ENCODE peak calls at places on chromosomes 7 and 10, in six cellular contexts. One of them, this sample, is unnamed. For H3K4me1 and H3K27me3, the result is how much of the 10 kb centered on the place peaks cover.

GRCh38 chr10:13311177-13311575 is 11.3 kb upstream of the PHYH start:
- DNase-seq in SK-N-SH: no peak
- DNase-seq in tibial artery: no peak
- DNase-seq in left ventricle myocardium inferior: no peak
- DNase-seq in neural progenitor cell: no peak
- DNase-seq in astrocyte: peak
- DNase-seq in this sample: no peak

GRCh38 chr10:97686301-97686961 is 610 bp downstream of the AVPI1 start:
- DNase-seq in SK-N-SH: no peak
- DNase-seq in tibial artery: no peak
- DNase-seq in left ventricle myocardium inferior: no peak
- DNase-seq in neural progenitor cell: no peak
- DNase-seq in astrocyte: no peak
- DNase-seq in this sample: no peak

GRCh38 chr7:26436996-26437547 is 145.4 kb downstream of the SNX10 start:
- DNase-seq in SK-N-SH: no peak
- DNase-seq in tibial artery: no peak
- DNase-seq in left ventricle myocardium inferior: no peak
- DNase-seq in neural progenitor cell: no peak
- DNase-seq in astrocyte: no peak
- DNase-seq in this sample: no peak

GRCh38 chr10:70992436-70992835 is 104.1 kb upstream of the PCBD1 start:
- DNase-seq in SK-N-SH: no peak
- DNase-seq in tibial artery: peak
- DNase-seq in left ventricle myocardium inferior: no peak
- DNase-seq in neural progenitor cell: no peak
- DNase-seq in astrocyte: no peak
- DNase-seq in this sample: no peak

GRCh38 chr7:71636329-71636728 is 504.4 kb downstream of the GALNT17 start:
- DNase-seq in SK-N-SH: no peak
- DNase-seq in tibial artery: no peak
- DNase-seq in left ventricle myocardium inferior: no peak
- DNase-seq in neural progenitor cell: no peak
- DNase-seq in astrocyte: peak
- DNase-seq in this sample: no peak

GRCh38 chr7:111499027-111499426 is 63.3 kb downstream of the IMMP2L start:
- DNase-seq in SK-N-SH: no peak
- DNase-seq in tibial artery: no peak
- DNase-seq in left ventricle myocardium inferior: no peak
- DNase-seq in neural progenitor cell: no peak
- DNase-seq in astrocyte: peak
- DNase-seq in this sample: no peak

GRCh38 chr10:116080553-116080952 is 192.5 kb downstream of the GFRA1 start:
- DNase-seq in SK-N-SH: no peak
- DNase-seq in tibial artery: no peak
- DNase-seq in left ventricle myocardium inferior: no peak
- DNase-seq in neural progenitor cell: no peak
- DNase-seq in astrocyte: peak
- DNase-seq in this sample: no peak

GRCh38 chr7:149196705-149197171 is 1.4 kb downstream of the ZNF282 start:
- DNase-seq in SK-N-SH: peak
- DNase-seq in tibial artery: no peak
- DNase-seq in left ventricle myocardium inferior: no peak
- DNase-seq in neural progenitor cell: no peak
- DNase-seq in astrocyte: no peak
- DNase-seq in this sample: peak

GRCh38 chr7:70744414-70744942 is 387.5 kb upstream of the GALNT17 start:
- DNase-seq in SK-N-SH: no peak
- DNase-seq in tibial artery: no peak
- DNase-seq in left ventricle myocardium inferior: no peak
- DNase-seq in neural progenitor cell: no peak
- DNase-seq in astrocyte: no peak
- DNase-seq in this sample: no peak

GRCh38 chr7:82701941-82702340 is 258.4 kb upstream of the CACNA2D1 start:
- DNase-seq in SK-N-SH: no peak
- DNase-seq in tibial artery: no peak
- DNase-seq in left ventricle myocardium inferior: no peak
- DNase-seq in neural progenitor cell: no peak
- DNase-seq in astrocyte: peak
- DNase-seq in this sample: no peak

GRCh38 chr7:17155529-17155928 is 142.9 kb upstream of the AHR start:
- DNase-seq in SK-N-SH: no peak
- DNase-seq in tibial artery: no peak
- DNase-seq in left ventricle myocardium inferior: no peak
- DNase-seq in neural progenitor cell: no peak
- DNase-seq in astrocyte: no peak
- DNase-seq in this sample: no peak

GRCh38 chr10:77699080-77699645 is 61.6 kb upstream of the KCNMA1 start:
- DNase-seq in SK-N-SH: no peak
- DNase-seq in tibial artery: no peak
- DNase-seq in left ventricle myocardium inferior: no peak
- DNase-seq in neural progenitor cell: no peak
- DNase-seq in astrocyte: no peak
- DNase-seq in this sample: no peak

GRCh38 chr7:90453259-90453891 is 16.1 kb upstream of the PTTG1IP2 start:
- DNase-seq in SK-N-SH: no peak
- DNase-seq in tibial artery: no peak
- DNase-seq in left ventricle myocardium inferior: no peak
- DNase-seq in neural progenitor cell: no peak
- DNase-seq in astrocyte: no peak
- DNase-seq in this sample: no peak

GRCh38 chr10:47425813-47426419 is 41.8 kb upstream of the ZNF488 start:
- DNase-seq in SK-N-SH: no peak
- DNase-seq in tibial artery: no peak
- DNase-seq in left ventricle myocardium inferior: no peak
- DNase-seq in neural progenitor cell: no peak
- DNase-seq in astrocyte: no peak
- DNase-seq in this sample: no peak

GRCh38 chr7:102994567-102994966 is 80.0 kb downstream of the FBXL13 start:
- DNase-seq in SK-N-SH: no peak
- DNase-seq in tibial artery: no peak
- DNase-seq in left ventricle myocardium inferior: no peak
- DNase-seq in neural progenitor cell: no peak
- DNase-seq in astrocyte: no peak
- DNase-seq in this sample: no peak

GRCh38 chr7:14717711-14718304 is 184.7 kb downstream of the DGKB start:
- DNase-seq in SK-N-SH: peak
- DNase-seq in tibial artery: no peak
- DNase-seq in left ventricle myocardium inferior: no peak
- DNase-seq in neural progenitor cell: peak
- DNase-seq in astrocyte: peak
- DNase-seq in this sample: no peak

GRCh38 chr7:142494021-142494420 is 236.2 kb upstream of the PRSS58 start:
- DNase-seq in SK-N-SH: no peak
- DNase-seq in tibial artery: no peak
- DNase-seq in left ventricle myocardium inferior: no peak
- DNase-seq in neural progenitor cell: no peak
- DNase-seq in astrocyte: no peak
- DNase-seq in this sample: no peak

GRCh38 chr7:132398253-132398913 is 177.9 kb downstream of the PLXNA4 start:
- DNase-seq in SK-N-SH: no peak
- DNase-seq in tibial artery: no peak
- DNase-seq in left ventricle myocardium inferior: no peak
- DNase-seq in neural progenitor cell: no peak
- DNase-seq in astrocyte: no peak
- DNase-seq in this sample: no peak

GRCh38 chr10:101829561-101830315 is 11.5 kb upstream of the OGA start:
- DNase-seq in SK-N-SH: peak
- DNase-seq in tibial artery: no peak
- DNase-seq in left ventricle myocardium inferior: peak
- DNase-seq in neural progenitor cell: peak
- DNase-seq in astrocyte: no peak
- DNase-seq in this sample: no peak

GRCh38 chr10:42836771-42837468 is 54.3 kb downstream of the BMS1 start:
- DNase-seq in SK-N-SH: peak
- DNase-seq in tibial artery: no peak
- DNase-seq in left ventricle myocardium inferior: no peak
- DNase-seq in neural progenitor cell: no peak
- DNase-seq in astrocyte: peak
- DNase-seq in this sample: no peak

GRCh38 chr10:119022846-119023552 is 6.5 kb upstream of the NANOS1 start:
- DNase-seq in SK-N-SH: peak
- DNase-seq in tibial artery: peak
- DNase-seq in left ventricle myocardium inferior: no peak
- DNase-seq in neural progenitor cell: no peak
- DNase-seq in astrocyte: peak
- DNase-seq in this sample: peak

GRCh38 chr7:83677180-83677866 is 28.4 kb upstream of the SEMA3E start:
- DNase-seq in SK-N-SH: peak
- DNase-seq in tibial artery: no peak
- DNase-seq in left ventricle myocardium inferior: no peak
- DNase-seq in neural progenitor cell: no peak
- DNase-seq in astrocyte: peak
- DNase-seq in this sample: peak

GRCh38 chr7:16078076-16078952 is 343.0 kb downstream of the CRPPA start:
- DNase-seq in SK-N-SH: peak
- DNase-seq in tibial artery: no peak
- DNase-seq in left ventricle myocardium inferior: no peak
- DNase-seq in neural progenitor cell: peak
- DNase-seq in astrocyte: peak
- DNase-seq in this sample: peak

GRCh38 chr7:154579711-154580110 is 423.2 kb downstream of the PAXIP1 start:
- DNase-seq in SK-N-SH: no peak
- DNase-seq in tibial artery: no peak
- DNase-seq in left ventricle myocardium inferior: no peak
- DNase-seq in neural progenitor cell: no peak
- DNase-seq in astrocyte: no peak
- DNase-seq in this sample: no peak

GRCh38 chr7:38679419-38679818 is 48.2 kb upstream of the AMPH start:
- DNase-seq in SK-N-SH: no peak
- DNase-seq in tibial artery: no peak
- DNase-seq in left ventricle myocardium inferior: no peak
- DNase-seq in neural progenitor cell: no peak
- DNase-seq in astrocyte: no peak
- DNase-seq in this sample: no peak
- H3K4me1 ChIP-seq in SK-N-SH: under half
- H3K4me1 ChIP-seq in tibial artery: under half
- H3K4me1 ChIP-seq in left ventricle myocardium inferior: under half
- H3K4me1 ChIP-seq in neural progenitor cell: under half
- H3K4me1 ChIP-seq in astrocyte: under half
- H3K4me1 ChIP-seq in this sample: under half

GRCh38 chr7:101321491-101322401 is at the start of gene IFT22:
- DNase-seq in SK-N-SH: peak
- DNase-seq in tibial artery: peak
- DNase-seq in left ventricle myocardium inferior: peak
- DNase-seq in neural progenitor cell: peak
- DNase-seq in astrocyte: peak
- DNase-seq in this sample: peak
- TF ChIP-seq CTCF in SK-N-SH: peak
- TF ChIP-seq CTCF in tibial artery: no peak
- TF ChIP-seq CTCF in left ventricle myocardium inferior: peak
- TF ChIP-seq CTCF in neural progenitor cell: peak
- TF ChIP-seq CTCF in astrocyte: peak
- TF ChIP-seq CTCF in this sample: peak

GRCh38 chr10:132503581-132504421 is 33.8 kb upstream of the INPP5A start:
- DNase-seq in SK-N-SH: no peak
- DNase-seq in tibial artery: peak
- DNase-seq in left ventricle myocardium inferior: peak
- DNase-seq in neural progenitor cell: no peak
- DNase-seq in astrocyte: no peak
- DNase-seq in this sample: no peak

GRCh38 chr10:132498562-132499366 is 38.8 kb upstream of the INPP5A start:
- DNase-seq in SK-N-SH: no peak
- DNase-seq in tibial artery: no peak
- DNase-seq in left ventricle myocardium inferior: no peak
- DNase-seq in neural progenitor cell: no peak
- DNase-seq in astrocyte: no peak
- DNase-seq in this sample: no peak

GRCh38 chr10:132502544-132503300 is 34.9 kb upstream of the INPP5A start:
- DNase-seq in SK-N-SH: no peak
- DNase-seq in tibial artery: peak
- DNase-seq in left ventricle myocardium inferior: no peak
- DNase-seq in neural progenitor cell: no peak
- DNase-seq in astrocyte: no peak
- DNase-seq in this sample: no peak

GRCh38 chr10:132499367-132499685 is 38.3 kb upstream of the INPP5A start:
- DNase-seq in SK-N-SH: no peak
- DNase-seq in tibial artery: peak
- DNase-seq in left ventricle myocardium inferior: no peak
- DNase-seq in neural progenitor cell: no peak
- DNase-seq in astrocyte: no peak
- DNase-seq in this sample: no peak

GRCh38 chr10:132500781-132501415 is 36.7 kb upstream of the INPP5A start:
- DNase-seq in SK-N-SH: no peak
- DNase-seq in tibial artery: no peak
- DNase-seq in left ventricle myocardium inferior: no peak
- DNase-seq in neural progenitor cell: no peak
- DNase-seq in astrocyte: no peak
- DNase-seq in this sample: no peak
- H3K27me3 ChIP-seq in SK-N-SH: under half
- H3K27me3 ChIP-seq in tibial artery: under half
- H3K27me3 ChIP-seq in left ventricle myocardium inferior: under half
- H3K27me3 ChIP-seq in neural progenitor cell: under half
- H3K27me3 ChIP-seq in astrocyte: under half
- H3K27me3 ChIP-seq in this sample: under half

GRCh38 chr10:132541129-132541528 is 3.5 kb downstream of the INPP5A start:
- DNase-seq in SK-N-SH: no peak
- DNase-seq in tibial artery: peak
- DNase-seq in left ventricle myocardium inferior: no peak
- DNase-seq in neural progenitor cell: no peak
- DNase-seq in astrocyte: no peak
- DNase-seq in this sample: no peak
- H3K4me1 ChIP-seq in SK-N-SH: under half
- H3K4me1 ChIP-seq in tibial artery: half or more
- H3K4me1 ChIP-seq in left ventricle myocardium inferior: half or more
- H3K4me1 ChIP-seq in neural progenitor cell: under half
- H3K4me1 ChIP-seq in astrocyte: under half
- H3K4me1 ChIP-seq in this sample: under half

DNA sequence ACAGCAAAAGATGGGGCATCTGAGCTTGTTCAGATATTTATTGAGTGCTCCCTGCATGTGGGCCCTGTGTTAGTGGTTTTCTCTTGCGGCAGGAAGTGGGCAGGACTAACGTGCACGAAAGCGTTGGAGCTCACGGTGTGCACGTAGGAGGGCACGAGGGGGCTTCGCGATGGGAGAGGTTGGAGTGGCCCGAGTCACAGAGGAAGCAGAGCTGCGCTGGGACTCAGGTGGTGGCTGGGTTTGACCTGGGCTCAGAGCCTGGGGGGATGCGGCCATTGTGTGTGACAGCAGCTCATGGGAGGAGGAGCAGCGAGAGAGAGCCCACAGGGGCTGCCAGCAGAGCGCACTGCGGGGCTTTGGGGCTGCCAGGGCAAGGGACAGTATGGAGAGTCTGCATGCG is 7.7 kb downstream of the ZSCAN25 start:
- DNase-seq in SK-N-SH: no peak
- DNase-seq in tibial artery: peak
- DNase-seq in left ventricle myocardium inferior: no peak
- DNase-seq in neural progenitor cell: no peak
- DNase-seq in astrocyte: no peak
- DNase-seq in this sample: no peak
- TF ChIP-seq CTCF in SK-N-SH: no peak
- TF ChIP-seq CTCF in tibial artery: no peak
- TF ChIP-seq CTCF in left ventricle myocardium inferior: no peak
- TF ChIP-seq CTCF in neural progenitor cell: no peak
- TF ChIP-seq CTCF in astrocyte: no peak
- TF ChIP-seq CTCF in this sample: no peak

GRCh38 chr10:110643670-110644597 is at the start of gene RBM20:
- DNase-seq in SK-N-SH: peak
- DNase-seq in tibial artery: peak
- DNase-seq in left ventricle myocardium inferior: peak
- DNase-seq in neural progenitor cell: peak
- DNase-seq in astrocyte: no peak
- DNase-seq in this sample: peak
- H3K27me3 ChIP-seq in SK-N-SH: under half
- H3K27me3 ChIP-seq in tibial artery: under half
- H3K27me3 ChIP-seq in left ventricle myocardium inferior: half or more
- H3K27me3 ChIP-seq in neural progenitor cell: half or more
- H3K27me3 ChIP-seq in astrocyte: under half
- H3K27me3 ChIP-seq in this sample: under half

GRCh38 chr10:24902400-24902728 is 50.0 kb downstream of the PRTFDC1 start:
- DNase-seq in SK-N-SH: no peak
- DNase-seq in tibial artery: no peak
- DNase-seq in left ventricle myocardium inferior: no peak
- DNase-seq in neural progenitor cell: no peak
- DNase-seq in astrocyte: no peak
- DNase-seq in this sample: no peak
- H3K4me1 ChIP-seq in SK-N-SH: under half
- H3K4me1 ChIP-seq in tibial artery: under half
- H3K4me1 ChIP-seq in left ventricle myocardium inferior: under half
- H3K4me1 ChIP-seq in neural progenitor cell: under half
- H3K4me1 ChIP-seq in astrocyte: under half
- H3K4me1 ChIP-seq in this sample: under half

This sample was measured in BE2C.